ENCODE peak calls at places on chromosomes 12 and 14, in ten cellular contexts. L is ELF-1, Z is AG10803, T is GM18507, I is AG04450, K is left cardiac atrium, R is pancreas, U is D341Med, C is A549, G is activated B cell treated with CpG ODN at 0.5 μM for 24 hours. V is an unnamed sample.

GRCh38 chr12:45543887-45544286 is 185.6 kb upstream of the ARID2 start:
- DNase-seq in L (peak), Z (peak), T (peak), I (peak), K (no peak), R (no peak), U (peak), C (peak), G (no peak), V (no peak)

GRCh38 chr12:103273645-103274044 is 222.1 kb downstream of the C12orf42 start:
- DNase-seq in L (no peak), Z (no peak), T (no peak), I (no peak), K (no peak), R (no peak), U (no peak), C (no peak), G (no peak), V (no peak)

GRCh38 chr12:103583008-103583407 is 4.1 kb upstream of the STAB2 start:
- DNase-seq in L (no peak), Z (no peak), T (no peak), I (no peak), K (no peak), R (no peak), U (no peak), C (no peak), G (no peak), V (no peak)

GRCh38 chr14:99945732-99946651 is 119.2 kb upstream of the EVL start:
- DNase-seq in L (no peak), Z (no peak), T (no peak), I (no peak), K (no peak), R (no peak), U (no peak), C (no peak), G (no peak), V (no peak)

GRCh38 chr14:54474232-54474793 is 14.5 kb downstream of the GMFB start:
- DNase-seq in L (no peak), Z (no peak), T (no peak), I (no peak), K (no peak), R (no peak), U (no peak), C (no peak), G (no peak), V (no peak)

GRCh38 chr14:69358233-69358963 is 39.7 kb downstream of the ERH start:
- DNase-seq in L (no peak), Z (no peak), T (no peak), I (no peak), K (no peak), R (no peak), U (no peak), C (no peak), G (no peak), V (no peak)

GRCh38 chr12:130606245-130606644 is 109.9 kb downstream of the RIMBP2 start:
- DNase-seq in L (no peak), Z (no peak), T (no peak), I (no peak), K (no peak), R (no peak), U (no peak), C (no peak), G (no peak), V (no peak)

GRCh38 chr12:24066097-24066496 is 116.6 kb upstream of the SOX5 start:
- DNase-seq in L (no peak), Z (no peak), T (no peak), I (no peak), K (no peak), R (no peak), U (no peak), C (no peak), G (no peak), V (no peak)

GRCh38 chr14:63705561-63706070 is 22.2 kb downstream of the SGPP1 start:
- DNase-seq in L (no peak), Z (no peak), T (no peak), I (no peak), K (no peak), R (no peak), U (no peak), C (no peak), G (no peak), V (no peak)

GRCh38 chr14:73661872-73662271 is 17.1 kb downstream of the DNAL1 start:
- DNase-seq in L (no peak), Z (peak), T (no peak), I (peak), K (no peak), R (no peak), U (no peak), C (no peak), G (no peak), V (no peak)

GRCh38 chr14:95561001-95561412 is 26.2 kb downstream of the GLRX5 start:
- DNase-seq in L (peak), Z (peak), T (peak), I (peak), K (peak), R (peak), U (peak), C (peak), G (peak), V (peak)

GRCh38 chr14:93525691-93526451 is 95.1 kb downstream of the UNC79 start:
- DNase-seq in L (no peak), Z (peak), T (no peak), I (no peak), K (no peak), R (no peak), U (no peak), C (no peak), G (no peak), V (no peak)

GRCh38 chr12:84554199-84554723 is 358.3 kb downstream of the SLC6A15 start:
- DNase-seq in L (no peak), Z (peak), T (no peak), I (no peak), K (no peak), R (no peak), U (no peak), C (no peak), G (no peak), V (no peak)

GRCh38 chr14:74563233-74563585 is 48.8 kb downstream of the LTBP2 start:
- DNase-seq in L (no peak), Z (no peak), T (no peak), I (no peak), K (no peak), R (no peak), U (no peak), C (no peak), G (no peak), V (no peak)

GRCh38 chr12:46214668-46215429 is 54.0 kb downstream of the SLC38A1 start:
- DNase-seq in L (no peak), Z (peak), T (no peak), I (no peak), K (peak), R (no peak), U (no peak), C (no peak), G (no peak), V (no peak)

GRCh38 chr14:96403409-96403808 is 11.5 kb downstream of the AK7 start:
- DNase-seq in L (no peak), Z (no peak), T (no peak), I (no peak), K (no peak), R (no peak), U (no peak), C (no peak), G (no peak), V (no peak)

GRCh38 chr14:74400919-74401503 is 25.0 kb downstream of the SYNDIG1L start:
- DNase-seq in L (peak), Z (no peak), T (no peak), I (no peak), K (no peak), R (no peak), U (peak), C (no peak), G (no peak), V (no peak)

GRCh38 chr12:26845984-26846383 is 13.0 kb upstream of the ITPR2 start:
- DNase-seq in L (peak), Z (peak), T (no peak), I (peak), K (no peak), R (no peak), U (no peak), C (no peak), G (no peak), V (no peak)

GRCh38 chr14:59343585-59343984 is 121.6 kb downstream of the GPR135 start:
- DNase-seq in L (no peak), Z (no peak), T (no peak), I (no peak), K (peak), R (peak), U (no peak), C (no peak), G (no peak), V (no peak)

GRCh38 chr12:49489720-49490119 is 49.1 kb upstream of the KCNH3 start:
- DNase-seq in L (no peak), Z (no peak), T (no peak), I (peak), K (no peak), R (no peak), U (no peak), C (no peak), G (no peak), V (no peak)

GRCh38 chr14:101475468-101476257 is 85.6 kb upstream of the DIO3 start:
- DNase-seq in L (no peak), Z (peak), T (no peak), I (peak), K (no peak), R (peak), U (peak), C (peak), G (no peak), V (no peak)

GRCh38 chr14:79585845-79586244 is 625.5 kb downstream of the DIO2 start:
- DNase-seq in L (no peak), Z (peak), T (no peak), I (no peak), K (no peak), R (no peak), U (no peak), C (no peak), G (no peak), V (peak)